ENCODE peak calls at places on chromosome 7, in seven cellular contexts. One of them, this sample, is unnamed.

GRCh38 chr7:158442260-158442659 is 145.4 kb downstream of the PTPRN2 start:
- DNase-seq in stimulated activated CD4-positive, alpha-beta T cell treated with anti-CD3 and anti-CD28 coated beads, Interleukin-1b, Interleukin-23, amount 100 ng/mL, for 1 hour: no peak
- DNase-seq in NCI-H1105 treated with DMSO at 0.1 percent for 48 hours: no peak
- DNase-seq in heart left ventricle: no peak
- DNase-seq in COR-L47: peak; percentile 26
- DNase-seq in neural crest cell: no peak
- DNase-seq in tibial artery: no peak
- DNase-seq in this sample: no peak

GRCh38 chr7:137628211-137628610 is 218.6 kb downstream of the DGKI start:
- DNase-seq in stimulated activated CD4-positive, alpha-beta T cell treated with anti-CD3 and anti-CD28 coated beads, Interleukin-1b, Interleukin-23, amount 100 ng/mL, for 1 hour: no peak
- DNase-seq in NCI-H1105 treated with DMSO at 0.1 percent for 48 hours: peak; percentile 92
- DNase-seq in heart left ventricle: no peak
- DNase-seq in COR-L47: peak; percentile 95
- DNase-seq in neural crest cell: no peak
- DNase-seq in tibial artery: no peak
- DNase-seq in this sample: no peak

GRCh38 chr7:88041583-88041982 is 107.5 kb downstream of the ADAM22 start:
- DNase-seq in stimulated activated CD4-positive, alpha-beta T cell treated with anti-CD3 and anti-CD28 coated beads, Interleukin-1b, Interleukin-23, amount 100 ng/mL, for 1 hour: no peak
- DNase-seq in NCI-H1105 treated with DMSO at 0.1 percent for 48 hours: no peak
- DNase-seq in heart left ventricle: no peak
- DNase-seq in COR-L47: no peak
- DNase-seq in neural crest cell: no peak
- DNase-seq in tibial artery: no peak
- DNase-seq in this sample: no peak

GRCh38 chr7:100515072-100515532 is 23.9 kb upstream of the AGFG2 start:
- DNase-seq in stimulated activated CD4-positive, alpha-beta T cell treated with anti-CD3 and anti-CD28 coated beads, Interleukin-1b, Interleukin-23, amount 100 ng/mL, for 1 hour: no peak
- DNase-seq in NCI-H1105 treated with DMSO at 0.1 percent for 48 hours: no peak
- DNase-seq in heart left ventricle: no peak
- DNase-seq in COR-L47: no peak
- DNase-seq in neural crest cell: no peak
- DNase-seq in tibial artery: no peak
- DNase-seq in this sample: no peak

GRCh38 chr7:66629222-66629658 is 559 bp downstream of the KCTD7 start:
- DNase-seq in stimulated activated CD4-positive, alpha-beta T cell treated with anti-CD3 and anti-CD28 coated beads, Interleukin-1b, Interleukin-23, amount 100 ng/mL, for 1 hour: no peak
- DNase-seq in NCI-H1105 treated with DMSO at 0.1 percent for 48 hours: no peak
- DNase-seq in heart left ventricle: no peak
- DNase-seq in COR-L47: no peak
- DNase-seq in neural crest cell: no peak
- DNase-seq in tibial artery: peak; percentile 69
- DNase-seq in this sample: no peak

GRCh38 chr7:77235280-77235679 is 35.7 kb upstream of the FGL2 start:
- DNase-seq in stimulated activated CD4-positive, alpha-beta T cell treated with anti-CD3 and anti-CD28 coated beads, Interleukin-1b, Interleukin-23, amount 100 ng/mL, for 1 hour: no peak
- DNase-seq in NCI-H1105 treated with DMSO at 0.1 percent for 48 hours: no peak
- DNase-seq in heart left ventricle: no peak
- DNase-seq in COR-L47: no peak
- DNase-seq in neural crest cell: no peak
- DNase-seq in tibial artery: no peak
- DNase-seq in this sample: no peak

GRCh38 chr7:108911016-108911415 is 341.3 kb downstream of the DNAJB9 start:
- DNase-seq in stimulated activated CD4-positive, alpha-beta T cell treated with anti-CD3 and anti-CD28 coated beads, Interleukin-1b, Interleukin-23, amount 100 ng/mL, for 1 hour: no peak
- DNase-seq in NCI-H1105 treated with DMSO at 0.1 percent for 48 hours: no peak
- DNase-seq in heart left ventricle: no peak
- DNase-seq in COR-L47: no peak
- DNase-seq in neural crest cell: no peak
- DNase-seq in tibial artery: no peak
- DNase-seq in this sample: no peak

GRCh38 chr7:121741896-121742295 is 131.1 kb upstream of the PTPRZ1 start:
- DNase-seq in stimulated activated CD4-positive, alpha-beta T cell treated with anti-CD3 and anti-CD28 coated beads, Interleukin-1b, Interleukin-23, amount 100 ng/mL, for 1 hour: no peak
- DNase-seq in NCI-H1105 treated with DMSO at 0.1 percent for 48 hours: peak; percentile 55
- DNase-seq in heart left ventricle: no peak
- DNase-seq in COR-L47: no peak
- DNase-seq in neural crest cell: no peak
- DNase-seq in tibial artery: no peak
- DNase-seq in this sample: no peak

GRCh38 chr7:117667456-117667855 is 187.6 kb downstream of the CFTR start:
- DNase-seq in stimulated activated CD4-positive, alpha-beta T cell treated with anti-CD3 and anti-CD28 coated beads, Interleukin-1b, Interleukin-23, amount 100 ng/mL, for 1 hour: no peak
- DNase-seq in NCI-H1105 treated with DMSO at 0.1 percent for 48 hours: no peak
- DNase-seq in heart left ventricle: no peak
- DNase-seq in COR-L47: no peak
- DNase-seq in neural crest cell: no peak
- DNase-seq in tibial artery: no peak
- DNase-seq in this sample: no peak

GRCh38 chr7:157614457-157615020 is 277.7 kb downstream of the DNAJB6 start:
- DNase-seq in stimulated activated CD4-positive, alpha-beta T cell treated with anti-CD3 and anti-CD28 coated beads, Interleukin-1b, Interleukin-23, amount 100 ng/mL, for 1 hour: no peak
- DNase-seq in NCI-H1105 treated with DMSO at 0.1 percent for 48 hours: no peak
- DNase-seq in heart left ventricle: no peak
- DNase-seq in COR-L47: no peak
- DNase-seq in neural crest cell: no peak
- DNase-seq in tibial artery: no peak
- DNase-seq in this sample: no peak

GRCh38 chr7:1692500-1693418 is 22.7 kb downstream of the ELFN1 start:
- DNase-seq in stimulated activated CD4-positive, alpha-beta T cell treated with anti-CD3 and anti-CD28 coated beads, Interleukin-1b, Interleukin-23, amount 100 ng/mL, for 1 hour: no peak
- DNase-seq in NCI-H1105 treated with DMSO at 0.1 percent for 48 hours: no peak
- DNase-seq in heart left ventricle: peak; percentile 16
- DNase-seq in COR-L47: no peak
- DNase-seq in neural crest cell: no peak
- DNase-seq in tibial artery: peak; percentile 54
- DNase-seq in this sample: no peak

GRCh38 chr7:27693794-27694193 is 31.1 kb upstream of the HIBADH start:
- DNase-seq in stimulated activated CD4-positive, alpha-beta T cell treated with anti-CD3 and anti-CD28 coated beads, Interleukin-1b, Interleukin-23, amount 100 ng/mL, for 1 hour: no peak
- DNase-seq in NCI-H1105 treated with DMSO at 0.1 percent for 48 hours: no peak
- DNase-seq in heart left ventricle: no peak
- DNase-seq in COR-L47: no peak
- DNase-seq in neural crest cell: no peak
- DNase-seq in tibial artery: no peak
- DNase-seq in this sample: no peak

GRCh38 chr7:39624935-39625694 is 1.7 kb downstream of the RALA start:
- DNase-seq in stimulated activated CD4-positive, alpha-beta T cell treated with anti-CD3 and anti-CD28 coated beads, Interleukin-1b, Interleukin-23, amount 100 ng/mL, for 1 hour: no peak
- DNase-seq in NCI-H1105 treated with DMSO at 0.1 percent for 48 hours: no peak
- DNase-seq in heart left ventricle: no peak
- DNase-seq in COR-L47: no peak
- DNase-seq in neural crest cell: no peak
- DNase-seq in tibial artery: no peak
- DNase-seq in this sample: no peak

GRCh38 chr7:8154290-8154689 is 107.7 kb downstream of the ICA1 start:
- DNase-seq in stimulated activated CD4-positive, alpha-beta T cell treated with anti-CD3 and anti-CD28 coated beads, Interleukin-1b, Interleukin-23, amount 100 ng/mL, for 1 hour: no peak
- DNase-seq in NCI-H1105 treated with DMSO at 0.1 percent for 48 hours: peak; percentile 97
- DNase-seq in heart left ventricle: no peak
- DNase-seq in COR-L47: peak; percentile 74
- DNase-seq in neural crest cell: no peak
- DNase-seq in tibial artery: no peak
- DNase-seq in this sample: no peak

GRCh38 chr7:28685291-28685659 is 272.9 kb downstream of the TRIL start:
- DNase-seq in stimulated activated CD4-positive, alpha-beta T cell treated with anti-CD3 and anti-CD28 coated beads, Interleukin-1b, Interleukin-23, amount 100 ng/mL, for 1 hour: no peak
- DNase-seq in NCI-H1105 treated with DMSO at 0.1 percent for 48 hours: no peak
- DNase-seq in heart left ventricle: peak; percentile 52
- DNase-seq in COR-L47: no peak
- DNase-seq in neural crest cell: no peak
- DNase-seq in tibial artery: peak; percentile 81
- DNase-seq in this sample: no peak

GRCh38 chr7:135217645-135218509 is 6.6 kb upstream of the WDR91 start:
- DNase-seq in stimulated activated CD4-positive, alpha-beta T cell treated with anti-CD3 and anti-CD28 coated beads, Interleukin-1b, Interleukin-23, amount 100 ng/mL, for 1 hour: no peak
- DNase-seq in NCI-H1105 treated with DMSO at 0.1 percent for 48 hours: no peak
- DNase-seq in heart left ventricle: no peak
- DNase-seq in COR-L47: no peak
- DNase-seq in neural crest cell: no peak
- DNase-seq in tibial artery: no peak
- DNase-seq in this sample: no peak

GRCh38 chr7:141731476-141732149 is 6.5 kb upstream of the SSBP1 start:
- DNase-seq in stimulated activated CD4-positive, alpha-beta T cell treated with anti-CD3 and anti-CD28 coated beads, Interleukin-1b, Interleukin-23, amount 100 ng/mL, for 1 hour: no peak
- DNase-seq in NCI-H1105 treated with DMSO at 0.1 percent for 48 hours: no peak
- DNase-seq in heart left ventricle: no peak
- DNase-seq in COR-L47: no peak
- DNase-seq in neural crest cell: no peak
- DNase-seq in tibial artery: no peak
- DNase-seq in this sample: no peak

GRCh38 chr7:49112647-49113046 is 188.3 kb downstream of the CDC14C start:
- DNase-seq in stimulated activated CD4-positive, alpha-beta T cell treated with anti-CD3 and anti-CD28 coated beads, Interleukin-1b, Interleukin-23, amount 100 ng/mL, for 1 hour: no peak
- DNase-seq in NCI-H1105 treated with DMSO at 0.1 percent for 48 hours: no peak
- DNase-seq in heart left ventricle: no peak
- DNase-seq in COR-L47: no peak
- DNase-seq in neural crest cell: no peak
- DNase-seq in tibial artery: no peak
- DNase-seq in this sample: no peak

GRCh38 chr7:82501256-82501815 is 57.8 kb upstream of the CACNA2D1 start:
- DNase-seq in stimulated activated CD4-positive, alpha-beta T cell treated with anti-CD3 and anti-CD28 coated beads, Interleukin-1b, Interleukin-23, amount 100 ng/mL, for 1 hour: no peak
- DNase-seq in NCI-H1105 treated with DMSO at 0.1 percent for 48 hours: no peak
- DNase-seq in heart left ventricle: no peak
- DNase-seq in COR-L47: no peak
- DNase-seq in neural crest cell: no peak
- DNase-seq in tibial artery: no peak
- DNase-seq in this sample: no peak

GRCh38 chr7:155449008-155449879 is 8.7 kb upstream of the EN2 start:
- DNase-seq in stimulated activated CD4-positive, alpha-beta T cell treated with anti-CD3 and anti-CD28 coated beads, Interleukin-1b, Interleukin-23, amount 100 ng/mL, for 1 hour: no peak
- DNase-seq in NCI-H1105 treated with DMSO at 0.1 percent for 48 hours: no peak
- DNase-seq in heart left ventricle: no peak
- DNase-seq in COR-L47: no peak
- DNase-seq in neural crest cell: no peak
- DNase-seq in tibial artery: no peak
- DNase-seq in this sample: no peak

GRCh38 chr7:124784879-124785818 is 19.6 kb upstream of the GPR37 start:
- DNase-seq in stimulated activated CD4-positive, alpha-beta T cell treated with anti-CD3 and anti-CD28 coated beads, Interleukin-1b, Interleukin-23, amount 100 ng/mL, for 1 hour: no peak
- DNase-seq in NCI-H1105 treated with DMSO at 0.1 percent for 48 hours: peak; percentile 58
- DNase-seq in heart left ventricle: no peak
- DNase-seq in COR-L47: peak; percentile 54
- DNase-seq in neural crest cell: peak; percentile 55
- DNase-seq in tibial artery: no peak
- DNase-seq in this sample: no peak

This sample was measured in thoracic aorta.